ENCODE peak calls at places on chromosomes 16 and 17, in five cellular contexts. N is stimulated activated CD4-positive, alpha-beta T cell treated with anti-CD3 and anti-CD28 coated beads, TNF-alpha, amount 100 ng/mL, for 48 hours; L is G401; Z is fibroblast of villous mesenchyme; W is Calu3. Y is an unnamed sample.

GRCh38 chr17:80882926-80883685 is 108.5 kb upstream of the CHMP6 start:
- DNase-seq in N (no peak), L (no peak), Z (no peak), W (no peak), Y (no peak)

GRCh38 chr16:87762071-87762571 is 3.7 kb downstream of the KLHDC4 start:
- DNase-seq in N (no peak), L (no peak), Z (no peak), W (no peak), Y (no peak)

GRCh38 chr17:1373710-1374237 is 26.2 kb downstream of the YWHAE start:
- DNase-seq in N (no peak), L (no peak), Z (no peak), W (no peak), Y (no peak)

GRCh38 chr17:67829331-67829730 is 4.0 kb downstream of the BPTF start:
- DNase-seq in N (peak; percentile 21), L (no peak), Z (no peak), W (no peak), Y (no peak)

GRCh38 chr17:31052187-31052889 is 42.4 kb upstream of the NF1 start:
- DNase-seq in N (no peak), L (no peak), Z (peak; percentile 95), W (peak; percentile 32), Y (peak; percentile 95)

GRCh38 chr17:27800522-27800921 is at the start of gene NOS2:
- DNase-seq in N (no peak), L (no peak), Z (no peak), W (no peak), Y (no peak)

GRCh38 chr16:10619271-10619849 is 39.0 kb upstream of the EMP2 start:
- DNase-seq in N (no peak), L (peak; percentile 51), Z (no peak), W (peak; percentile 76), Y (peak; percentile 21)

GRCh38 chr16:88569985-88570690 is at the start of gene ZC3H18:
- DNase-seq in N (peak; percentile 92), L (peak; percentile 90), Z (peak; percentile 97), W (peak; percentile 98), Y (peak; percentile 100)

GRCh38 chr17:17062356-17062755 is 20.1 kb downstream of the MPRIP start:
- DNase-seq in N (no peak), L (no peak), Z (peak; percentile 33), W (no peak), Y (no peak)

GRCh38 chr17:65078441-65079160 is 22.1 kb upstream of the GNA13 start:
- DNase-seq in N (no peak), L (no peak), Z (peak; percentile 59), W (no peak), Y (peak; percentile 81)

GRCh38 chr17:66514227-66514806 is 211.9 kb downstream of the PRKCA start:
- DNase-seq in N (peak; percentile 42), L (no peak), Z (no peak), W (no peak), Y (no peak)

GRCh38 chr17:50239913-50240312 is 34.4 kb upstream of the TMEM92 start:
- DNase-seq in N (no peak), L (no peak), Z (no peak), W (no peak), Y (no peak)

GRCh38 chr17:751269-752001 is 629 bp downstream of the GEMIN4 start:
- DNase-seq in N (peak; percentile 33), L (no peak), Z (peak; percentile 66), W (peak; percentile 31), Y (peak; percentile 49)

GRCh38 chr16:19898924-19899604 is 14.4 kb upstream of the GPRC5B start:
- DNase-seq in N (no peak), L (peak; percentile 57), Z (peak; percentile 56), W (peak; percentile 75), Y (peak; percentile 71)

GRCh38 chr17:82900741-82901140 is 60.9 kb upstream of the ZNF750 start:
- DNase-seq in N (no peak), L (no peak), Z (peak; percentile 62), W (no peak), Y (peak; percentile 29)

Y was measured in astrocyte of the hippocampus.